ENCODE peak calls at places on chromosomes 11 and 22, in eight cellular contexts. K is HuH-7.5; P is Panc1; L is activated CD8-positive, alpha-beta T cell treated with anti-CD3 and anti-CD28 coated beads for 36 hours; S is AG08396; Y is neural crest cell; N is psoas muscle; V is KG1. Q is an unnamed sample.

GRCh38 chr22:50276143-50276542 is 6.0 kb upstream of the MAPK11 start:
- DNase-seq in K (no peak), P (no peak), L (peak; percentile 67), S (peak; percentile 66), Y (no peak), N (peak; percentile 61), V (no peak), Q (no peak)

GRCh38 chr22:29628982-29629381 is 25.5 kb downstream of the NF2 start:
- DNase-seq in K (no peak), P (no peak), L (no peak), S (no peak), Y (no peak), N (no peak), V (no peak), Q (no peak)

GRCh38 chr11:34644669-34645406 is 23.9 kb downstream of the EHF start:
- DNase-seq in K (no peak), P (no peak), L (no peak), S (peak; percentile 35), Y (no peak), N (no peak), V (no peak), Q (peak; percentile 90)

GRCh38 chr11:9577032-9577431 is 3.6 kb downstream of the WEE1 start:
- DNase-seq in K (no peak), P (no peak), L (no peak), S (no peak), Y (no peak), N (no peak), V (no peak), Q (peak; percentile 58)

GRCh38 chr22:18931905-18932652 is 4.0 kb downstream of the PRODH start:
- DNase-seq in K (no peak), P (no peak), L (no peak), S (no peak), Y (no peak), N (no peak), V (no peak), Q (no peak)

GRCh38 chr11:45444796-45445195 is 158.7 kb upstream of the SYT13 start:
- DNase-seq in K (no peak), P (no peak), L (peak; percentile 32), S (no peak), Y (no peak), N (no peak), V (no peak), Q (no peak)

GRCh38 chr11:66082936-66083698 is 13.0 kb downstream of the PACS1 start:
- DNase-seq in K (peak; percentile 70), P (no peak), L (no peak), S (no peak), Y (no peak), N (no peak), V (no peak), Q (peak; percentile 30)

GRCh38 chr22:44424131-44424711 is 73.8 kb downstream of the RTL6 start:
- DNase-seq in K (no peak), P (no peak), L (no peak), S (no peak), Y (no peak), N (no peak), V (no peak), Q (no peak)

GRCh38 chr11:3049430-3050243 is 7.6 kb downstream of the CARS1 start:
- DNase-seq in K (no peak), P (peak; percentile 83), L (peak; percentile 78), S (peak; percentile 93), Y (no peak), N (peak; percentile 88), V (no peak), Q (peak; percentile 98)

GRCh38 chr11:94325681-94326080 is 21.3 kb downstream of the IZUMO1R start:
- DNase-seq in K (no peak), P (peak; percentile 28), L (peak; percentile 61), S (peak; percentile 47), Y (no peak), N (no peak), V (peak; percentile 26), Q (peak; percentile 19)

GRCh38 chr11:119771210-119771770 is 42.3 kb upstream of the NECTIN1 start:
- DNase-seq in K (no peak), P (no peak), L (no peak), S (no peak), Y (no peak), N (no peak), V (no peak), Q (no peak)

GRCh38 chr22:42446151-42446550 is 13.9 kb upstream of the NFAM1 start:
- DNase-seq in K (no peak), P (no peak), L (no peak), S (no peak), Y (no peak), N (no peak), V (no peak), Q (no peak)

GRCh38 chr22:38720350-38720749 is 14.6 kb downstream of the GTPBP1 start:
- DNase-seq in K (no peak), P (no peak), L (no peak), S (no peak), Y (no peak), N (no peak), V (no peak), Q (no peak)

GRCh38 chr11:10026514-10026913 is 267.5 kb downstream of the SBF2 start:
- DNase-seq in K (no peak), P (no peak), L (no peak), S (peak; percentile 5), Y (no peak), N (no peak), V (no peak), Q (peak; percentile 34)

GRCh38 chr11:72069787-72070251 is 10.5 kb downstream of the NUMA1 start:
- DNase-seq in K (no peak), P (peak; percentile 79), L (no peak), S (peak; percentile 80), Y (no peak), N (peak; percentile 91), V (no peak), Q (peak; percentile 90)

GRCh38 chr11:887589-887988 is 23.0 kb downstream of the CHID1 start:
- DNase-seq in K (no peak), P (no peak), L (no peak), S (no peak), Y (no peak), N (no peak), V (no peak), Q (no peak)

Q was measured in foreskin fibroblast.